ENCODE peak calls at places on chromosomes 2 and 18, in six cellular contexts. One of them, this sample, is unnamed.
A peak's percentile ranks its signal among the peaks of the same experiment; 100 is the strongest.

GRCh38 chr2:156343940-156344301 is 11.4 kb upstream of the NR4A2 start:
- DNase-seq in GM23248: peak; percentile 78
- DNase-seq in putamen: no peak
- DNase-seq in CD4-positive, CD25-positive, alpha-beta regulatory T cell: no peak
- DNase-seq in AG09319: no peak
- DNase-seq in DMS153: no peak
- DNase-seq in this sample: no peak

GRCh38 chr2:231191896-231192872 is 6.2 kb upstream of the ARMC9 start:
- DNase-seq in GM23248: peak; percentile 94
- DNase-seq in putamen: no peak
- DNase-seq in CD4-positive, CD25-positive, alpha-beta regulatory T cell: no peak
- DNase-seq in AG09319: peak; percentile 86
- DNase-seq in DMS153: no peak
- DNase-seq in this sample: no peak

GRCh38 chr2:100969998-100970397 is 32.1 kb upstream of the RPL31 start:
- DNase-seq in GM23248: no peak
- DNase-seq in putamen: no peak
- DNase-seq in CD4-positive, CD25-positive, alpha-beta regulatory T cell: no peak
- DNase-seq in AG09319: no peak
- DNase-seq in DMS153: no peak
- DNase-seq in this sample: no peak

GRCh38 chr2:232458661-232459418 is 2.9 kb downstream of the ALPI start:
- DNase-seq in GM23248: no peak
- DNase-seq in putamen: no peak
- DNase-seq in CD4-positive, CD25-positive, alpha-beta regulatory T cell: no peak
- DNase-seq in AG09319: no peak
- DNase-seq in DMS153: no peak
- DNase-seq in this sample: no peak

GRCh38 chr18:61833387-61833786 is 59.4 kb downstream of the RNF152 start:
- DNase-seq in GM23248: no peak
- DNase-seq in putamen: no peak
- DNase-seq in CD4-positive, CD25-positive, alpha-beta regulatory T cell: no peak
- DNase-seq in AG09319: peak; percentile 41
- DNase-seq in DMS153: peak; percentile 26
- DNase-seq in this sample: no peak

GRCh38 chr2:24272907-24273306 is 87.4 kb downstream of the ITSN2 start:
- DNase-seq in GM23248: no peak
- DNase-seq in putamen: no peak
- DNase-seq in CD4-positive, CD25-positive, alpha-beta regulatory T cell: no peak
- DNase-seq in AG09319: no peak
- DNase-seq in DMS153: no peak
- DNase-seq in this sample: no peak

GRCh38 chr2:174610243-174610995 is 12.8 kb upstream of the WIPF1 start:
- DNase-seq in GM23248: peak; percentile 59
- DNase-seq in putamen: no peak
- DNase-seq in CD4-positive, CD25-positive, alpha-beta regulatory T cell: no peak
- DNase-seq in AG09319: no peak
- DNase-seq in DMS153: no peak
- DNase-seq in this sample: no peak

GRCh38 chr18:36440614-36441013 is 143.1 kb downstream of the FHOD3 start:
- DNase-seq in GM23248: peak; percentile 53
- DNase-seq in putamen: no peak
- DNase-seq in CD4-positive, CD25-positive, alpha-beta regulatory T cell: no peak
- DNase-seq in AG09319: no peak
- DNase-seq in DMS153: no peak
- DNase-seq in this sample: no peak

GRCh38 chr2:55334728-55335127 is 65.7 kb upstream of the MTIF2 start:
- DNase-seq in GM23248: no peak
- DNase-seq in putamen: no peak
- DNase-seq in CD4-positive, CD25-positive, alpha-beta regulatory T cell: no peak
- DNase-seq in AG09319: no peak
- DNase-seq in DMS153: no peak
- DNase-seq in this sample: no peak

GRCh38 chr18:45402485-45403056 is 212.7 kb upstream of the SLC14A2 start:
- DNase-seq in GM23248: peak; percentile 89
- DNase-seq in putamen: no peak
- DNase-seq in CD4-positive, CD25-positive, alpha-beta regulatory T cell: no peak
- DNase-seq in AG09319: no peak
- DNase-seq in DMS153: no peak
- DNase-seq in this sample: no peak

GRCh38 chr2:218009191-218010114 is 6.7 kb upstream of the TNS1 start:
- DNase-seq in GM23248: peak; percentile 31
- DNase-seq in putamen: no peak
- DNase-seq in CD4-positive, CD25-positive, alpha-beta regulatory T cell: no peak
- DNase-seq in AG09319: no peak
- DNase-seq in DMS153: no peak
- DNase-seq in this sample: no peak

GRCh38 chr2:189178726-189179606 is 595 bp downstream of the COL5A2 start:
- DNase-seq in GM23248: peak; percentile 79
- DNase-seq in putamen: no peak
- DNase-seq in CD4-positive, CD25-positive, alpha-beta regulatory T cell: no peak
- DNase-seq in AG09319: peak; percentile 49
- DNase-seq in DMS153: no peak
- DNase-seq in this sample: no peak

GRCh38 chr2:80252294-80252986 is 52.1 kb downstream of the LRRTM1 start:
- DNase-seq in GM23248: no peak
- DNase-seq in putamen: peak; percentile 75
- DNase-seq in CD4-positive, CD25-positive, alpha-beta regulatory T cell: no peak
- DNase-seq in AG09319: no peak
- DNase-seq in DMS153: no peak
- DNase-seq in this sample: no peak

GRCh38 chr2:96156926-96157648 is 11.8 kb upstream of the DUSP2 start:
- DNase-seq in GM23248: no peak
- DNase-seq in putamen: no peak
- DNase-seq in CD4-positive, CD25-positive, alpha-beta regulatory T cell: no peak
- DNase-seq in AG09319: no peak
- DNase-seq in DMS153: no peak
- DNase-seq in this sample: no peak

GRCh38 chr2:230908595-230909191 is 16.3 kb downstream of the GPR55 start:
- DNase-seq in GM23248: peak; percentile 94
- DNase-seq in putamen: peak; percentile 69
- DNase-seq in CD4-positive, CD25-positive, alpha-beta regulatory T cell: no peak
- DNase-seq in AG09319: peak; percentile 37
- DNase-seq in DMS153: peak; percentile 71
- DNase-seq in this sample: no peak

GRCh38 chr2:64936809-64937208 is 52.4 kb upstream of the SLC1A4 start:
- DNase-seq in GM23248: no peak
- DNase-seq in putamen: no peak
- DNase-seq in CD4-positive, CD25-positive, alpha-beta regulatory T cell: no peak
- DNase-seq in AG09319: no peak
- DNase-seq in DMS153: no peak
- DNase-seq in this sample: no peak

GRCh38 chr2:30216157-30216556 is 15.2 kb upstream of the LBH start:
- DNase-seq in GM23248: peak; percentile 79
- DNase-seq in putamen: no peak
- DNase-seq in CD4-positive, CD25-positive, alpha-beta regulatory T cell: no peak
- DNase-seq in AG09319: no peak
- DNase-seq in DMS153: no peak
- DNase-seq in this sample: no peak

GRCh38 chr2:19801367-19802087 is 100.3 kb downstream of the TTC32 start:
- DNase-seq in GM23248: peak; percentile 100
- DNase-seq in putamen: no peak
- DNase-seq in CD4-positive, CD25-positive, alpha-beta regulatory T cell: no peak
- DNase-seq in AG09319: peak; percentile 83
- DNase-seq in DMS153: no peak
- DNase-seq in this sample: no peak